ENCODE peak calls at places on chromosomes 1 and 21, in four cellular contexts. J, Q, Z and G are unnamed samples.

GRCh38 chr1:20290624-20291597 is at the start of gene VWA5B1:
- DNase-seq in J (peak), Q (no peak), Z (no peak), G (no peak)

GRCh38 chr1:114153621-114154145 is at the start of gene SYT6:
- DNase-seq in J (no peak), Q (no peak), Z (no peak), G (no peak)

GRCh38 chr1:192628406-192629057 is 7.4 kb upstream of the RGS13 start:
- DNase-seq in J (no peak), Q (no peak), Z (no peak), G (no peak)

GRCh38 chr1:214004014-214004413 is 16.2 kb downstream of the PROX1 start:
- DNase-seq in J (no peak), Q (no peak), Z (no peak), G (no peak)

GRCh38 chr21:38914531-38915385 is 109.0 kb downstream of the ETS2 start:
- DNase-seq in J (no peak), Q (no peak), Z (no peak), G (no peak)

GRCh38 chr1:58652351-58653184 is 47.3 kb downstream of the MYSM1 start:
- DNase-seq in J (peak), Q (peak), Z (peak), G (peak)

GRCh38 chr21:20999567-21000169 is 1.5 kb downstream of the NCAM2 start:
- DNase-seq in J (peak), Q (peak), Z (no peak), G (peak)

GRCh38 chr21:25307489-25307888 is 299.8 kb downstream of the MRPL39 start:
- DNase-seq in J (no peak), Q (no peak), Z (no peak), G (no peak)

GRCh38 chr1:198763298-198763714 is 124.5 kb downstream of the PTPRC start:
- DNase-seq in J (no peak), Q (no peak), Z (no peak), G (no peak)

GRCh38 chr1:182397653-182398388 is 2.6 kb downstream of the TEDDM1 start:
- DNase-seq in J (no peak), Q (no peak), Z (no peak), G (peak)

GRCh38 chr1:165381745-165382530 is 25.4 kb upstream of the LMX1A start:
- DNase-seq in J (no peak), Q (no peak), Z (no peak), G (no peak)

GRCh38 chr1:174413632-174414031 is 34.1 kb upstream of the GPR52 start:
- DNase-seq in J (no peak), Q (no peak), Z (no peak), G (no peak)

GRCh38 chr1:39711359-39712340 is 20.4 kb upstream of the HPCAL4 start:
- DNase-seq in J (peak), Q (no peak), Z (no peak), G (no peak)

GRCh38 chr1:29114654-29115053 is 9.0 kb downstream of the TMEM200B start:
- DNase-seq in J (no peak), Q (no peak), Z (no peak), G (no peak)

DNA sequence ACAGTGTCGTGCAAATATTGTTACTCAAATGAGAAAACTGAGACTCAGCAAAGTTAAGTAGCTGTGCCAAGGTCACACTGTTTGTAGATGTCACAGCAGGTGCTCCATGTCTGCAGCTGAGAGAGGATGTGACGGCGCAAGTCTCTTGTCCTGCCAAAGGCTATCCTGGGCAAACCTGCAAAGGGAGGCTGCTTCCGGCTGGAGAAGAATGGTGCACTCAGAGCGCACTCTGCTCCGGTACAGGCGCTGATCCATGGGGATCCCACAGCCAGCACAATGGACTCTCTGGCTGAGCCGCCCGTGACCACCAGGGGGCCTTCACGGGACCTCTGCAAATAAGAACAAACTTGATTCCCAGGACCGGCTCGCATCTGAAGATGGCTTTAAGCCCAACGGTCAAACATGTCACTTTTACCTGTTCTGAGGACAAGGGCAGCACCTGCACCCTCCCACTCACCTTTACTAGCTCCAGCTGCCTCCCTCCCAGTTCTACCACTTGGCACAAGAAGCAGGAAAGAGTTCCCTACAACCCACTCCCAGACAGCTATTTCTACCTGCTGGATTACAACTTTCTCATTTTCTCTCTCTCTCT is 21.9 kb downstream of the RD3 start:
- DNase-seq in J (peak), Q (no peak), Z (no peak), G (no peak)
- TF ChIP-seq SPI1 in J (no peak), Q (no peak), Z (no peak), G (no peak)

DNA sequence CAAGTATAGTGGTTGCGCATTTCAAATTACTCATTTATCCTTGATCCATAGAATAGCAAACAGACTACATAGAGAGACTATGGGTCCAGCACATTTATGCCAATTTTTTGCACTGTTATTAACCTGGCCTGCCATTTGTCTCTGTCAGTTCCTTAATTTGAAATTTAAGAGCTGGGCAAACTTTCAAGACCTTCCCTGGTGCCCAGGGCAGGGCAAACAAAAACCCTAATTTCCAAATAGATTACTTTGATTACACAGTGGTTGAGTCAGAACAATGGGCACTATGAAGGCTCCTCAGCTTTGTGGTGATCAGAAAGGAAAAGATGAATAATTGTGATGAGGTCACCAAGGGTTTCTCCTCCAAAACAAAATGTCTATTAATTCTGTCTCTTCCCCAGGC is 80.6 kb downstream of the TNFSF18 start:
- DNase-seq in J (no peak), Q (no peak), Z (no peak), G (no peak)
- TF ChIP-seq SPI1 in J (no peak), Q (no peak), Z (no peak), G (no peak)

GRCh38 chr1:66533804-66534745 is at the start of gene SGIP1:
- DNase-seq in J (peak), Q (no peak), Z (no peak), G (no peak)
- TF ChIP-seq SPI1 in J (no peak), Q (no peak), Z (no peak), G (no peak)

GRCh38 chr1:93140106-93140505 is 40.1 kb downstream of the TMED5 start:
- DNase-seq in J (no peak), Q (no peak), Z (no peak), G (no peak)

GRCh38 chr1:93143729-93144229 is 36.4 kb downstream of the TMED5 start:
- DNase-seq in J (no peak), Q (no peak), Z (no peak), G (no peak)

GRCh38 chr1:93148001-93148400 is 32.2 kb downstream of the TMED5 start:
- DNase-seq in J (no peak), Q (no peak), Z (no peak), G (no peak)

GRCh38 chr1:93142161-93142560 is 38.1 kb downstream of the TMED5 start:
- DNase-seq in J (no peak), Q (no peak), Z (no peak), G (no peak)

GRCh38 chr1:93143136-93143535 is 37.1 kb downstream of the TMED5 start:
- DNase-seq in J (no peak), Q (no peak), Z (peak), G (no peak)
- TF ChIP-seq SPI1 in J (no peak), Q (no peak), Z (no peak), G (no peak)

GRCh38 chr1:1385931-1386330 is 10.9 kb upstream of the AURKAIP1 start:
- DNase-seq in J (no peak), Q (no peak), Z (no peak), G (no peak)
- TF ChIP-seq SPI1 in J (no peak), Q (no peak), Z (no peak), G (no peak)

DNA sequence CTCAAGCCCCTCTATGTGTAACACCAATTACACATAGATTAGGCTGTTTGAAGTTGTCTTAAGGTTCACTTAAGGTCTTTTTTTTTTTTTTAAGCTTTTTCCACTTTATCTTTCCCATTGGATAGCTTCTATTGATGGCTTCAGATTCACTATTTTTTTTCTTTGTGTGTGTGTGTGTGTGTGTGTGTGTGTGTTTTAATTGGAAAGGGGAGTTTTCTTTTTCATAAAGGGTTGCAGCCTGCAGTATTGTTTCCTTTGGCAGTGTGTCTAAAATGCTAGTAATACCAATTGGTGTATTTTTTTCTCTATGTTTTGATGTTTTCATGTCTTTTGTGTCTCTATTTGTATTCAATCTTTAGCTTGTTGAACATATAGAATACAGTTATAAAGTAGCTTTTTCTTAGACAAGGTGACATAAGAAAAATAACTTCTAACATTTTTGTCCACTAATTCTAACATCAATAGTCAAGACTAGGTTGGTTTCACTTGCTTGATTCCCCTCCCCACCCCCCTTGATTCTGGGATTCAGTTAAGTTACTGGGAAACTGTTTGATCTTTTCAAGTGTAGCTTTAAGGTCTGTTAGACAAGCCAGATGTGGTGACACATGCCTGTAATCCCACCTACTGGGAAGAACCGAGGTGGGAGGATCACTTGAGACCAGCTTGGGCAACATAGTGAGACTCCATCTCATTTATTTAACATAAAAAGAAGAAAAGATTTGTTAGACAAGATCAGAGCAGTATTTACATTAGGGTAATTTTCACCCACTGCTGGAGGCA is 21.4 kb downstream of the PRRC2C start:
- DNase-seq in J (no peak), Q (no peak), Z (no peak), G (no peak)
- TF ChIP-seq SPI1 in J (no peak), Q (no peak), Z (no peak), G (no peak)

GRCh38 chr1:107964397-107965111 is 426 bp downstream of the VAV3 start:
- DNase-seq in J (no peak), Q (peak), Z (no peak), G (no peak)
- TF ChIP-seq SPI1 in J (no peak), Q (no peak), Z (no peak), G (no peak)